ENCODE peak calls at places on chromosomes 11 and 22, in five cellular contexts. F is H9, D is H1, X is IMR-90, Y is neuronal stem cell. Q is an unnamed sample.

GRCh38 chr11:106088896-106089295 is 11.4 kb downstream of the AASDHPPT start:
- DNase-seq in F (no peak), D (no peak), X (peak; percentile 75), Y (no peak), Q (peak; percentile 42)

GRCh38 chr22:34454598-34454997 is 534.3 kb upstream of the LARGE1 start:
- DNase-seq in F (no peak), D (no peak), X (no peak), Y (no peak), Q (no peak)

GRCh38 chr11:73388241-73389133 is 12.3 kb downstream of the RELT start:
- DNase-seq in F (no peak), D (no peak), X (no peak), Y (no peak), Q (no peak)

GRCh38 chr11:7905549-7905948 is 25.5 kb downstream of the OR10A6 start:
- DNase-seq in F (no peak), D (no peak), X (no peak), Y (no peak), Q (no peak)

GRCh38 chr11:68454767-68455166 is 5.8 kb upstream of the PPP6R3 start:
- DNase-seq in F (peak; percentile 61), D (no peak), X (no peak), Y (no peak), Q (no peak)

GRCh38 chr11:100684101-100685065 is 2.7 kb upstream of the ARHGAP42 start:
- DNase-seq in F (no peak), D (no peak), X (no peak), Y (no peak), Q (no peak)

GRCh38 chr11:92698742-92699141 is 270.7 kb upstream of the MTNR1B start:
- DNase-seq in F (no peak), D (no peak), X (no peak), Y (no peak), Q (no peak)

GRCh38 chr22:29737251-29738117 is 17.7 kb downstream of the CABP7 start:
- DNase-seq in F (peak; percentile 53), D (no peak), X (no peak), Y (no peak), Q (no peak)

GRCh38 chr11:60932605-60933346 is 8.5 kb downstream of the TMEM132A start:
- DNase-seq in F (no peak), D (no peak), X (no peak), Y (no peak), Q (no peak)

GRCh38 chr11:43376594-43376993 is 17.9 kb downstream of the TTC17 start:
- DNase-seq in F (no peak), D (no peak), X (peak; percentile 90), Y (no peak), Q (peak; percentile 85)

GRCh38 chr11:77082838-77083552 is 16.2 kb downstream of the CAPN5 start:
- DNase-seq in F (no peak), D (no peak), X (peak; percentile 38), Y (no peak), Q (peak; percentile 55)

GRCh38 chr11:69982675-69983570 is 95.2 kb upstream of the ANO1 start:
- DNase-seq in F (peak; percentile 46), D (no peak), X (no peak), Y (no peak), Q (no peak)

GRCh38 chr11:117640041-117640440 is 157.0 kb downstream of the DSCAML1 start:
- DNase-seq in F (no peak), D (no peak), X (no peak), Y (no peak), Q (no peak)

GRCh38 chr11:119373059-119373875 is 8.2 kb downstream of the USP2 start:
- DNase-seq in F (no peak), D (no peak), X (no peak), Y (no peak), Q (no peak)

GRCh38 chr11:33651555-33651954 is 49.1 kb downstream of the C11orf91 start:
- DNase-seq in F (no peak), D (no peak), X (no peak), Y (no peak), Q (no peak)

GRCh38 chr11:3052567-3052966 is 4.7 kb downstream of the CARS1 start:
- DNase-seq in F (no peak), D (no peak), X (no peak), Y (no peak), Q (no peak)

GRCh38 chr11:62150887-62151736 is 27.3 kb downstream of the INCENP start:
- DNase-seq in F (no peak), D (no peak), X (no peak), Y (no peak), Q (no peak)

GRCh38 chr22:31637938-31638618 is 23.9 kb downstream of the PISD start:
- DNase-seq in F (no peak), D (no peak), X (no peak), Y (no peak), Q (peak; percentile 51)

GRCh38 chr22:21943571-21944448 is 8.8 kb downstream of the PPM1F start:
- DNase-seq in F (no peak), D (no peak), X (no peak), Y (no peak), Q (no peak)

GRCh38 chr11:63840356-63841060 is 1.6 kb downstream of the MARK2 start:
- DNase-seq in F (no peak), D (no peak), X (no peak), Y (no peak), Q (no peak)

GRCh38 chr11:64035081-64035524 is 628 bp upstream of the FLRT1 start:
- DNase-seq in F (no peak), D (no peak), X (no peak), Y (no peak), Q (no peak)

GRCh38 chr11:84514436-84514835 is 1112.7 kb downstream of the DLG2 start:
- DNase-seq in F (no peak), D (no peak), X (no peak), Y (no peak), Q (no peak)

DNA sequence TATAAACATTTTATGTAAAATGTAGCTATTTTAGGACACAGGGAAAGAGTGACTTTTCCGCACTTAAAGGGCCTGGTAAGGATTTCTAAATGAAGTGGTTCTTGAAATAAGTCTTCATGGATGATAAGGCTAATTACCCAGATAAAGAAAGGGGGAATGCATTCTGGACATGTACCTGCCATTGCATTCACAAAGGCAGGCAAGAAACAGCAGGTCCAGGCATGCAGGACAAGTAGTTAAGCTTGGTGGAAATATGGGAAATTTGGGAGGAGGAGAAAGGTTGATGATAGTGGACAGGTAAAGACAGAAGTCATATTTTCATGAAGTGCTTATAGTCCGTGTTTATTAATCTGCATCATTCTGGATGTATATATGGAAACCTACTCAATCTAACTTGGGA is 621.2 kb downstream of the NTM start:
- DNase-seq in F (no peak), D (no peak), X (no peak), Y (no peak), Q (no peak)
- H3K14ac ChIP-seq in F (no peak overlapping the region), D (no peak overlapping the region), X (no peak overlapping the region), Y (no peak overlapping the region), Q (no peak overlapping the region)

GRCh38 chr22:36775589-36775965 is 342 bp downstream of the IFT27 start:
- DNase-seq in F (no peak), D (peak; percentile 61), X (peak; percentile 5), Y (peak; percentile 20), Q (no peak)

GRCh38 chr22:36778020-36778419 is 2.1 kb upstream of the IFT27 start:
- DNase-seq in F (no peak), D (no peak), X (no peak), Y (no peak), Q (no peak)

GRCh38 chr22:36773935-36774334 is 2.0 kb downstream of the IFT27 start:
- DNase-seq in F (no peak), D (no peak), X (peak; percentile 49), Y (no peak), Q (peak; percentile 45)

GRCh38 chr22:36775966-36776669 is at the start of gene IFT27:
- DNase-seq in F (peak; percentile 100), D (peak; percentile 92), X (peak; percentile 100), Y (peak; percentile 100), Q (peak; percentile 100)

DNA sequence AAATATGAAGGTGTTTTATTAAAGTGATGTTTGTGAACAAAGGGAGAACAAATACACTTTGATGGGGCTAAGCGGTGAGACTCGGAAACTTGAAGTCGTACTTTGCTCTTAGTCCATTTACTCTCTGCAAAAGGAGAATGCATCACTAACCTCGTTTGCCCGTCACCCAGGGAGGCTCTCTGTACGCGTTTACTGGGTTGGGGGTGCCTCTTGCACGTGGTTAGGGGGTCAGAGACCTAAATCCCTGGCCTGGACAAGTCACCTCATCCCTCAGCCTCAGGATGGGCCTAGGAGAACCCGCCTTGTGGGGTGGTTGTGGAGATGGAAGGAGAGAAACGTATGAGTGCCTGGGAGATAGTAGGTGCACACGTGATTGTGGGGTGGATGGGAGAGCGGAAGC is 803 bp upstream of the IFT27 start:
- DNase-seq in F (no peak), D (no peak), X (no peak), Y (no peak), Q (no peak)
- H4K8ac ChIP-seq in F (no peak overlapping the region), D (peak overlapping the region; percentile 60), X (peak overlapping the region; percentile 90), Y (peak overlapping the region; percentile 96), Q (peak overlapping the region; percentile 74)

DNA sequence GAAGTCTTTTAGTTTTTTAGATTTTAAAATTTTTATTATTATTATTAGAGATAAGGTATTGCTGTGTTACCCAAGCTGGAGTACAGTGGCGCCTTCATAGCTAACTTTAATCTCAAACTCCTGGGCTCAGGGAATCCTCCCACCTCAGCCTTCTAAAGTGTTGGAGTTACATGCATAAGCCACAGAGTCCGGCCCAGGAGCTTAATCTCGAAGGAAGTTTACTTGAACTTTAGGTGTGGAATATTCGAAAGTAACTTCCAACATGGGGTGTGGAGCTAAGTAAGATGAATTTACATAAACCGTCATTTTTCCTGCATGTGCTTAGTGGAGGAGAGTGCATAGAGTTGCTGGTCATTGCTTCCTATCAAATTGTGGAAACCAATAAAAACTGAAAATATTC is 1.4 kb downstream of the ATG13 start:
- DNase-seq in F (no peak), D (no peak), X (no peak), Y (no peak), Q (no peak)
- H3K9ac ChIP-seq in F (no peak overlapping the region), D (no peak overlapping the region), X (peak overlapping the region; percentile 61), Y (no peak overlapping the region), Q (peak overlapping the region; percentile 100)

GRCh38 chr11:11413776-11414175 is 60.7 kb upstream of the CSNK2A3 start:
- DNase-seq in F (no peak), D (no peak), X (no peak), Y (no peak), Q (no peak)
- H3K14ac ChIP-seq in F (no peak overlapping the region), D (no peak overlapping the region), X (no peak overlapping the region), Y (no peak overlapping the region), Q (no peak overlapping the region)

DNA sequence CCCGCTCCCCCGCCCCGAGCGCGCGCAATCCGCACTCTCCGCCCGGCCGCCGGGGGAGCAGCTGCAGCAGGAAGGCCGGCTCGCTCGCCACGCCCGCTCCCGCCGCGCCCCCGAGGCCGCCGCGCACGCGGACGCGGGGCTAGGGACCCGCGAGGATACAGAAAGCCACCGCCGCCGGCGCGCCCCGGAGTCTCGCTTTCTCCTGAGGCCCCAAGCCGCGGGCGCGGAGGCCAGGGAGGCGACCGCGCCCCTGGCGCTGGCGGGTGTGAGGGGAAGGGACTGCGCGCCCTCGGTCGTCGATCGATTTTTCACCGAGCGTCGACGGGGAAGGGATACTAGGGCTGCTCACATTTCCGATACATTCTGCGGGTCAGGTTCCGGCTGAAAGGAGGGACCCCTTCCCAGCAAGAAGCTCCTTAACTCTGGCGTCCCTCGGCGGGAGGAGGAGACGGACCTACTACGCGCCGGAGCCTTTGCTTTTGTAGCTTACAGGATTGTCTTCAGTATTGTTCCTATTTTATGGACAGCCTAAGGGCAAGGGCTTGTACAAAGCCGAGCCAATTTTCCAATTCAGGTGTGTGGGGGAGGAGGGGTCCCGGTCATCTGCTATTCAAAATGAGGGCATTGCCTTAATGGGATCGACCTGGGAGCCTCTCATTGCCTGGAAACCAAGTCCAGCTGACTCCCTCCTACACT is 416 bp upstream of the GAB2 start:
- DNase-seq in F (peak; percentile 76), D (peak; percentile 82), X (peak; percentile 69), Y (peak; percentile 87), Q (peak; percentile 77)
- H4K8ac ChIP-seq in F (no peak overlapping the region), D (no peak overlapping the region), X (peak overlapping the region; percentile 83), Y (no peak overlapping the region), Q (peak overlapping the region; percentile 91)